ENCODE peak calls at places on chromosome 9, in eight cellular contexts. One of them, this sample, is unnamed.

GRCh38 chr9:71774917-71775316 is 6.6 kb upstream of the CEMIP2 start:
- DNase-seq in AG08396: no peak
- DNase-seq in IMR-90: no peak
- DNase-seq in lung microvascular endothelial cell: no peak
- DNase-seq in A549: no peak
- DNase-seq in fibroblast of villous mesenchyme: no peak
- DNase-seq in stimulated activated CD8-positive, alpha-beta memory T cell treated with anti-CD3 and anti-CD28 coated beads, Interleukin-4, amount 100 ng/mL, for 4 hours: no peak
- DNase-seq in cerebellar cortex: no peak
- DNase-seq in this sample: no peak

GRCh38 chr9:119802621-119803020 is 433.4 kb upstream of the BRINP1 start:
- DNase-seq in lung microvascular endothelial cell: no peak
- DNase-seq in A549: no peak
- DNase-seq in fibroblast of villous mesenchyme: no peak
- DNase-seq in stimulated activated CD8-positive, alpha-beta memory T cell treated with anti-CD3 and anti-CD28 coated beads, Interleukin-4, amount 100 ng/mL, for 4 hours: no peak
- DNase-seq in IMR-90: no peak
- DNase-seq in cerebellar cortex: peak
- DNase-seq in AG08396: peak
- DNase-seq in this sample: peak

GRCh38 chr9:78811562-78812276 is 514.8 kb downstream of the PSAT1 start:
- DNase-seq in A549: no peak
- DNase-seq in IMR-90: peak
- DNase-seq in cerebellar cortex: peak
- DNase-seq in lung microvascular endothelial cell: no peak
- DNase-seq in fibroblast of villous mesenchyme: no peak
- DNase-seq in stimulated activated CD8-positive, alpha-beta memory T cell treated with anti-CD3 and anti-CD28 coated beads, Interleukin-4, amount 100 ng/mL, for 4 hours: no peak
- DNase-seq in AG08396: peak
- DNase-seq in this sample: peak

GRCh38 chr9:132622144-132622543 is 39.7 kb downstream of the BARHL1 start:
- DNase-seq in stimulated activated CD8-positive, alpha-beta memory T cell treated with anti-CD3 and anti-CD28 coated beads, Interleukin-4, amount 100 ng/mL, for 4 hours: no peak
- DNase-seq in cerebellar cortex: no peak
- DNase-seq in IMR-90: peak
- DNase-seq in fibroblast of villous mesenchyme: peak
- DNase-seq in AG08396: no peak
- DNase-seq in A549: no peak
- DNase-seq in lung microvascular endothelial cell: no peak
- DNase-seq in this sample: peak

GRCh38 chr9:34884732-34885131 is 73.4 kb upstream of the PHF24 start:
- DNase-seq in fibroblast of villous mesenchyme: no peak
- DNase-seq in stimulated activated CD8-positive, alpha-beta memory T cell treated with anti-CD3 and anti-CD28 coated beads, Interleukin-4, amount 100 ng/mL, for 4 hours: no peak
- DNase-seq in lung microvascular endothelial cell: no peak
- DNase-seq in AG08396: no peak
- DNase-seq in A549: no peak
- DNase-seq in cerebellar cortex: no peak
- DNase-seq in IMR-90: no peak
- DNase-seq in this sample: no peak

GRCh38 chr9:114721491-114722362 is 39.7 kb upstream of the TEX48 start:
- DNase-seq in AG08396: no peak
- DNase-seq in lung microvascular endothelial cell: no peak
- DNase-seq in cerebellar cortex: no peak
- DNase-seq in fibroblast of villous mesenchyme: peak
- DNase-seq in stimulated activated CD8-positive, alpha-beta memory T cell treated with anti-CD3 and anti-CD28 coated beads, Interleukin-4, amount 100 ng/mL, for 4 hours: no peak
- DNase-seq in IMR-90: peak
- DNase-seq in A549: peak
- DNase-seq in this sample: peak

GRCh38 chr9:119302988-119303698 is 66.1 kb downstream of the BRINP1 start:
- DNase-seq in stimulated activated CD8-positive, alpha-beta memory T cell treated with anti-CD3 and anti-CD28 coated beads, Interleukin-4, amount 100 ng/mL, for 4 hours: no peak
- DNase-seq in fibroblast of villous mesenchyme: no peak
- DNase-seq in IMR-90: no peak
- DNase-seq in A549: no peak
- DNase-seq in AG08396: no peak
- DNase-seq in cerebellar cortex: no peak
- DNase-seq in lung microvascular endothelial cell: no peak
- DNase-seq in this sample: no peak

GRCh38 chr9:134127065-134127580 is 8.8 kb upstream of the WDR5 start:
- DNase-seq in A549: no peak
- DNase-seq in fibroblast of villous mesenchyme: no peak
- DNase-seq in lung microvascular endothelial cell: no peak
- DNase-seq in AG08396: no peak
- DNase-seq in cerebellar cortex: no peak
- DNase-seq in stimulated activated CD8-positive, alpha-beta memory T cell treated with anti-CD3 and anti-CD28 coated beads, Interleukin-4, amount 100 ng/mL, for 4 hours: no peak
- DNase-seq in IMR-90: no peak
- DNase-seq in this sample: no peak

GRCh38 chr9:129334744-129335080 is 156.7 kb upstream of the IER5L start:
- DNase-seq in AG08396: no peak
- DNase-seq in cerebellar cortex: no peak
- DNase-seq in stimulated activated CD8-positive, alpha-beta memory T cell treated with anti-CD3 and anti-CD28 coated beads, Interleukin-4, amount 100 ng/mL, for 4 hours: no peak
- DNase-seq in lung microvascular endothelial cell: no peak
- DNase-seq in fibroblast of villous mesenchyme: no peak
- DNase-seq in A549: no peak
- DNase-seq in IMR-90: no peak
- DNase-seq in this sample: no peak

GRCh38 chr9:90219548-90220118 is 423.0 kb downstream of the DIRAS2 start:
- DNase-seq in IMR-90: no peak
- DNase-seq in cerebellar cortex: no peak
- DNase-seq in A549: peak
- DNase-seq in stimulated activated CD8-positive, alpha-beta memory T cell treated with anti-CD3 and anti-CD28 coated beads, Interleukin-4, amount 100 ng/mL, for 4 hours: no peak
- DNase-seq in AG08396: no peak
- DNase-seq in fibroblast of villous mesenchyme: no peak
- DNase-seq in lung microvascular endothelial cell: no peak
- DNase-seq in this sample: no peak

GRCh38 chr9:89436963-89437625 is 60.8 kb downstream of the SEMA4D start:
- DNase-seq in IMR-90: no peak
- DNase-seq in AG08396: no peak
- DNase-seq in cerebellar cortex: no peak
- DNase-seq in lung microvascular endothelial cell: no peak
- DNase-seq in fibroblast of villous mesenchyme: no peak
- DNase-seq in A549: no peak
- DNase-seq in stimulated activated CD8-positive, alpha-beta memory T cell treated with anti-CD3 and anti-CD28 coated beads, Interleukin-4, amount 100 ng/mL, for 4 hours: no peak
- DNase-seq in this sample: no peak

GRCh38 chr9:129609486-129610192 is 11.3 kb downstream of the C9orf50 start:
- DNase-seq in IMR-90: no peak
- DNase-seq in A549: peak
- DNase-seq in AG08396: peak
- DNase-seq in stimulated activated CD8-positive, alpha-beta memory T cell treated with anti-CD3 and anti-CD28 coated beads, Interleukin-4, amount 100 ng/mL, for 4 hours: peak
- DNase-seq in fibroblast of villous mesenchyme: peak
- DNase-seq in cerebellar cortex: no peak
- DNase-seq in lung microvascular endothelial cell: no peak
- DNase-seq in this sample: peak

GRCh38 chr9:68678430-68678829 is 26.6 kb upstream of the PIP5K1B start:
- DNase-seq in IMR-90: peak
- DNase-seq in AG08396: no peak
- DNase-seq in cerebellar cortex: peak
- DNase-seq in lung microvascular endothelial cell: peak
- DNase-seq in stimulated activated CD8-positive, alpha-beta memory T cell treated with anti-CD3 and anti-CD28 coated beads, Interleukin-4, amount 100 ng/mL, for 4 hours: no peak
- DNase-seq in fibroblast of villous mesenchyme: peak
- DNase-seq in A549: peak
- DNase-seq in this sample: peak

GRCh38 chr9:16870606-16871357 is at the start of gene BNC2:
- DNase-seq in A549: peak
- DNase-seq in AG08396: peak
- DNase-seq in stimulated activated CD8-positive, alpha-beta memory T cell treated with anti-CD3 and anti-CD28 coated beads, Interleukin-4, amount 100 ng/mL, for 4 hours: no peak
- DNase-seq in lung microvascular endothelial cell: peak
- DNase-seq in cerebellar cortex: peak
- DNase-seq in fibroblast of villous mesenchyme: peak
- DNase-seq in IMR-90: peak
- DNase-seq in this sample: peak

GRCh38 chr9:3455712-3456111 is 70.1 kb downstream of the RFX3 start:
- DNase-seq in IMR-90: no peak
- DNase-seq in cerebellar cortex: no peak
- DNase-seq in AG08396: no peak
- DNase-seq in lung microvascular endothelial cell: no peak
- DNase-seq in fibroblast of villous mesenchyme: no peak
- DNase-seq in stimulated activated CD8-positive, alpha-beta memory T cell treated with anti-CD3 and anti-CD28 coated beads, Interleukin-4, amount 100 ng/mL, for 4 hours: no peak
- DNase-seq in A549: no peak
- DNase-seq in this sample: no peak

GRCh38 chr9:135509458-135509857 is 9.0 kb downstream of the MRPS2 start:
- DNase-seq in fibroblast of villous mesenchyme: no peak
- DNase-seq in AG08396: no peak
- DNase-seq in A549: no peak
- DNase-seq in IMR-90: no peak
- DNase-seq in lung microvascular endothelial cell: no peak
- DNase-seq in stimulated activated CD8-positive, alpha-beta memory T cell treated with anti-CD3 and anti-CD28 coated beads, Interleukin-4, amount 100 ng/mL, for 4 hours: no peak
- DNase-seq in cerebellar cortex: no peak
- DNase-seq in this sample: no peak

GRCh38 chr9:89374176-89374575 is 55.9 kb downstream of the SECISBP2 start:
- DNase-seq in AG08396: no peak
- DNase-seq in cerebellar cortex: no peak
- DNase-seq in A549: no peak
- DNase-seq in fibroblast of villous mesenchyme: no peak
- DNase-seq in stimulated activated CD8-positive, alpha-beta memory T cell treated with anti-CD3 and anti-CD28 coated beads, Interleukin-4, amount 100 ng/mL, for 4 hours: no peak
- DNase-seq in IMR-90: peak
- DNase-seq in lung microvascular endothelial cell: no peak
- DNase-seq in this sample: peak

GRCh38 chr9:4328723-4329122 is 28.9 kb upstream of the GLIS3 start:
- DNase-seq in IMR-90: peak
- DNase-seq in cerebellar cortex: no peak
- DNase-seq in lung microvascular endothelial cell: no peak
- DNase-seq in A549: no peak
- DNase-seq in stimulated activated CD8-positive, alpha-beta memory T cell treated with anti-CD3 and anti-CD28 coated beads, Interleukin-4, amount 100 ng/mL, for 4 hours: no peak
- DNase-seq in fibroblast of villous mesenchyme: no peak
- DNase-seq in AG08396: no peak
- DNase-seq in this sample: no peak